ENCODE peak calls at places on chromosome 1, in four cellular contexts. U is left cardiac atrium, K is NCI-H1092, L is chondrocyte. A is an unnamed sample.
A peak's percentile ranks its signal among the peaks of the same experiment; 100 is the strongest.

GRCh38 chr1:206455320-206455680 is 15.0 kb upstream of the IKBKE start:
- DNase-seq in U (no peak), K (no peak), L (no peak), A (no peak)

GRCh38 chr1:191648939-191649338 is 509.3 kb upstream of the RGS18 start:
- DNase-seq in K (no peak), U (no peak), L (no peak), A (no peak)

GRCh38 chr1:235504494-235505222 is 406 bp upstream of the B3GALNT2 start:
- DNase-seq in U (peak; percentile 100), K (peak; percentile 99), L (peak; percentile 99), A (peak; percentile 99)

GRCh38 chr1:231335663-231336602 is 1.7 kb downstream of the EXOC8 start:
- DNase-seq in U (no peak), L (no peak), K (no peak), A (no peak)

GRCh38 chr1:246742396-246742795 is 18.2 kb downstream of the SCCPDH start:
- DNase-seq in K (no peak), L (no peak), U (no peak), A (no peak)

GRCh38 chr1:62012821-62013220 is 181.8 kb upstream of the L1TD1 start:
- DNase-seq in K (no peak), U (peak; percentile 23), L (no peak), A (no peak)

GRCh38 chr1:218582646-218583045 is 237.5 kb downstream of the TGFB2 start:
- DNase-seq in U (no peak), K (no peak), L (no peak), A (no peak)

GRCh38 chr1:22878626-22879025 is 94.0 kb downstream of the LACTBL1 start:
- DNase-seq in U (no peak), L (no peak), K (no peak), A (no peak)

GRCh38 chr1:31182352-31182751 is 57.3 kb downstream of the NKAIN1 start:
- DNase-seq in K (no peak), L (no peak), U (peak; percentile 81), A (no peak)

GRCh38 chr1:147486876-147487656 is 54.2 kb upstream of the BCL9 start:
- DNase-seq in U (no peak), L (no peak), K (no peak), A (no peak)

A was measured in NCI-H2081.